ENCODE peak calls at places on chromosomes 4 and X, in five cellular contexts. One of them, this sample, is unnamed.
A peak's percentile ranks its signal among the peaks of the same experiment; 100 is the strongest.

GRCh38 chrX:1488141-1488540 is 35.4 kb upstream of the ASMTL start:
- DNase-seq in central memory CD8-positive, alpha-beta T cell: no peak
- DNase-seq in T-helper 1 cell: no peak
- DNase-seq in RCC 7860: no peak
- DNase-seq in renal cortical epithelial cell: no peak
- DNase-seq in this sample: no peak

GRCh38 chr4:94332983-94333590 is 9.5 kb downstream of the HPGDS start:
- DNase-seq in RCC 7860: no peak
- DNase-seq in renal cortical epithelial cell: peak; percentile 3
- DNase-seq in T-helper 1 cell: no peak
- DNase-seq in central memory CD8-positive, alpha-beta T cell: no peak
- DNase-seq in this sample: no peak

GRCh38 chrX:16552546-16552945 is 97.4 kb upstream of the S100G start:
- DNase-seq in central memory CD8-positive, alpha-beta T cell: no peak
- DNase-seq in RCC 7860: no peak
- DNase-seq in renal cortical epithelial cell: peak; percentile 4
- DNase-seq in T-helper 1 cell: no peak
- DNase-seq in this sample: no peak

GRCh38 chr4:147704846-147705245 is 20.9 kb upstream of the PRMT9 start:
- DNase-seq in RCC 7860: no peak
- DNase-seq in renal cortical epithelial cell: peak; percentile 94
- DNase-seq in T-helper 1 cell: no peak
- DNase-seq in central memory CD8-positive, alpha-beta T cell: no peak
- DNase-seq in this sample: no peak

GRCh38 chrX:32395878-32396277 is 815.5 kb downstream of the DMD start:
- DNase-seq in renal cortical epithelial cell: no peak
- DNase-seq in T-helper 1 cell: no peak
- DNase-seq in RCC 7860: no peak
- DNase-seq in central memory CD8-positive, alpha-beta T cell: no peak
- DNase-seq in this sample: no peak

GRCh38 chr4:187167126-187167525 is 443.5 kb upstream of the FAT1 start:
- DNase-seq in central memory CD8-positive, alpha-beta T cell: no peak
- DNase-seq in T-helper 1 cell: no peak
- DNase-seq in RCC 7860: no peak
- DNase-seq in renal cortical epithelial cell: no peak
- DNase-seq in this sample: no peak

GRCh38 chrX:20217906-20218305 is 48.8 kb downstream of the RPS6KA3 start:
- DNase-seq in renal cortical epithelial cell: no peak
- DNase-seq in central memory CD8-positive, alpha-beta T cell: no peak
- DNase-seq in RCC 7860: no peak
- DNase-seq in T-helper 1 cell: no peak
- DNase-seq in this sample: no peak

GRCh38 chrX:154399527-154400368 is 1.6 kb downstream of the RPL10 start:
- DNase-seq in renal cortical epithelial cell: no peak
- DNase-seq in T-helper 1 cell: no peak
- DNase-seq in RCC 7860: peak; percentile 10
- DNase-seq in central memory CD8-positive, alpha-beta T cell: no peak
- DNase-seq in this sample: no peak

GRCh38 chr4:130054895-130055294 is 958.9 kb downstream of the C4orf33 start:
- DNase-seq in T-helper 1 cell: no peak
- DNase-seq in RCC 7860: no peak
- DNase-seq in central memory CD8-positive, alpha-beta T cell: no peak
- DNase-seq in renal cortical epithelial cell: no peak
- DNase-seq in this sample: no peak

GRCh38 chr4:92305148-92305877 is 1.5 kb downstream of the GRID2 start:
- DNase-seq in T-helper 1 cell: no peak
- DNase-seq in renal cortical epithelial cell: no peak
- DNase-seq in RCC 7860: peak; percentile 7
- DNase-seq in central memory CD8-positive, alpha-beta T cell: no peak
- DNase-seq in this sample: peak; percentile 80

GRCh38 chr4:100257567-100257966 is 67.3 kb upstream of the DDIT4L start:
- DNase-seq in RCC 7860: peak; percentile 68
- DNase-seq in renal cortical epithelial cell: peak; percentile 45
- DNase-seq in T-helper 1 cell: no peak
- DNase-seq in central memory CD8-positive, alpha-beta T cell: no peak
- DNase-seq in this sample: peak; percentile 7

GRCh38 chr4:38673109-38673978 is 9.3 kb downstream of the KLF3 start:
- DNase-seq in central memory CD8-positive, alpha-beta T cell: no peak
- DNase-seq in RCC 7860: no peak
- DNase-seq in renal cortical epithelial cell: peak; percentile 37
- DNase-seq in T-helper 1 cell: no peak
- DNase-seq in this sample: no peak

GRCh38 chrX:101219116-101219839 is at the start of gene DRP2:
- DNase-seq in T-helper 1 cell: no peak
- DNase-seq in RCC 7860: no peak
- DNase-seq in central memory CD8-positive, alpha-beta T cell: no peak
- DNase-seq in renal cortical epithelial cell: peak; percentile 0
- DNase-seq in this sample: no peak

GRCh38 chr4:108700358-108700757 is 50.0 kb downstream of the OSTC start:
- DNase-seq in central memory CD8-positive, alpha-beta T cell: no peak
- DNase-seq in T-helper 1 cell: no peak
- DNase-seq in renal cortical epithelial cell: peak; percentile 64
- DNase-seq in RCC 7860: no peak
- DNase-seq in this sample: no peak

GRCh38 chr4:3313139-3313538 is 20.3 kb downstream of the RGS12 start:
- DNase-seq in central memory CD8-positive, alpha-beta T cell: no peak
- DNase-seq in renal cortical epithelial cell: no peak
- DNase-seq in RCC 7860: no peak
- DNase-seq in T-helper 1 cell: no peak
- DNase-seq in this sample: no peak

GRCh38 chr4:88526221-88526815 is 2.7 kb upstream of the PYURF start:
- DNase-seq in RCC 7860: no peak
- DNase-seq in central memory CD8-positive, alpha-beta T cell: no peak
- DNase-seq in renal cortical epithelial cell: peak; percentile 45
- DNase-seq in T-helper 1 cell: no peak
- DNase-seq in this sample: no peak

GRCh38 chrX:132908891-132909290 is 49.5 kb downstream of the HS6ST2 start:
- DNase-seq in renal cortical epithelial cell: no peak
- DNase-seq in RCC 7860: no peak
- DNase-seq in T-helper 1 cell: no peak
- DNase-seq in central memory CD8-positive, alpha-beta T cell: no peak
- DNase-seq in this sample: no peak

GRCh38 chr4:109183851-109184345 is 118.6 kb downstream of the COL25A1 start:
- DNase-seq in RCC 7860: no peak
- DNase-seq in central memory CD8-positive, alpha-beta T cell: no peak
- DNase-seq in renal cortical epithelial cell: no peak
- DNase-seq in T-helper 1 cell: no peak
- DNase-seq in this sample: no peak

GRCh38 chr4:85866508-85866907 is 391.6 kb downstream of the ARHGAP24 start:
- DNase-seq in T-helper 1 cell: no peak
- DNase-seq in RCC 7860: no peak
- DNase-seq in renal cortical epithelial cell: peak; percentile 33
- DNase-seq in central memory CD8-positive, alpha-beta T cell: no peak
- DNase-seq in this sample: no peak

GRCh38 chr4:78667764-78668163 is 108.4 kb upstream of the BMP2K start:
- DNase-seq in RCC 7860: no peak
- DNase-seq in central memory CD8-positive, alpha-beta T cell: no peak
- DNase-seq in renal cortical epithelial cell: no peak
- DNase-seq in T-helper 1 cell: no peak
- DNase-seq in this sample: no peak